ENCODE peak calls at places on chromosomes 13 and 19, in six cellular contexts. I is IMR-90, X is lower lobe of right lung, M is fibroblast of pulmonary artery, U is lung, S is breast epithelium. Z is an unnamed sample.

GRCh38 chr19:11578342-11579142 is 1.1 kb upstream of the ACP5 start:
- DNase-seq in I (no peak), X (peak; percentile 92), M (no peak), U (peak; percentile 72), S (no peak), Z (no peak)

GRCh38 chr13:20119960-20120359 is 40.9 kb downstream of the GJA3 start:
- DNase-seq in I (no peak), X (no peak), M (no peak), U (no peak), S (no peak), Z (no peak)

GRCh38 chr13:114043421-114044053 is 69.7 kb upstream of the C13orf46 start:
- DNase-seq in I (peak; percentile 95), X (peak; percentile 74), M (peak; percentile 84), U (no peak), S (no peak), Z (peak; percentile 69)

GRCh38 chr19:1777149-1777548 is 23.8 kb downstream of the ONECUT3 start:
- DNase-seq in I (no peak), X (no peak), M (no peak), U (no peak), S (no peak), Z (no peak)

GRCh38 chr19:18839465-18840287 is 7.9 kb downstream of the UPF1 start:
- DNase-seq in I (no peak), X (no peak), M (no peak), U (no peak), S (no peak), Z (peak; percentile 26)

GRCh38 chr19:48805452-48805851 is 5.4 kb downstream of the BCAT2 start:
- DNase-seq in I (no peak), X (no peak), M (no peak), U (no peak), S (no peak), Z (no peak)

GRCh38 chr13:38518328-38518727 is 168.5 kb upstream of the FREM2 start:
- DNase-seq in I (no peak), X (no peak), M (no peak), U (no peak), S (no peak), Z (no peak)

GRCh38 chr13:22012676-22013075 is 341.8 kb downstream of the FGF9 start:
- DNase-seq in I (no peak), X (no peak), M (no peak), U (no peak), S (no peak), Z (no peak)

GRCh38 chr13:109955598-109955997 is 169.2 kb upstream of the IRS2 start:
- DNase-seq in I (peak; percentile 53), X (no peak), M (peak; percentile 65), U (no peak), S (no peak), Z (peak; percentile 30)

GRCh38 chr13:39952244-39953233 is 297.1 kb downstream of the COG6 start:
- DNase-seq in I (peak; percentile 11), X (no peak), M (peak; percentile 70), U (no peak), S (no peak), Z (no peak)

GRCh38 chr19:40466219-40467006 is at the start of gene SPTBN4:
- DNase-seq in I (no peak), X (peak; percentile 75), M (no peak), U (peak; percentile 36), S (peak; percentile 65), Z (no peak)

GRCh38 chr13:113938246-113938645 is 35.6 kb downstream of the C13orf46 start:
- DNase-seq in I (no peak), X (no peak), M (no peak), U (no peak), S (no peak), Z (no peak)

GRCh38 chr19:39531834-39532232 is 819 bp downstream of the EID2B start:
- DNase-seq in I (no peak), X (no peak), M (no peak), U (no peak), S (peak; percentile 39), Z (no peak)

GRCh38 chr13:21894091-21894490 is 223.2 kb downstream of the FGF9 start:
- DNase-seq in I (no peak), X (no peak), M (no peak), U (no peak), S (no peak), Z (no peak)

GRCh38 chr19:40666803-40667438 is 23.5 kb downstream of the NUMBL start:
- DNase-seq in I (no peak), X (no peak), M (no peak), U (no peak), S (no peak), Z (no peak)

GRCh38 chr13:93942016-93942415 is 537.5 kb downstream of the DCT start:
- DNase-seq in I (peak; percentile 59), X (no peak), M (no peak), U (no peak), S (no peak), Z (no peak)

GRCh38 chr13:93947651-93948050 is 531.8 kb downstream of the DCT start:
- DNase-seq in I (no peak), X (no peak), M (no peak), U (no peak), S (no peak), Z (no peak)

GRCh38 chr13:93948523-93948922 is 531.0 kb downstream of the DCT start:
- DNase-seq in I (no peak), X (no peak), M (no peak), U (no peak), S (no peak), Z (no peak)

GRCh38 chr13:93941444-93941843 is 538.0 kb downstream of the DCT start:
- DNase-seq in I (no peak), X (no peak), M (no peak), U (no peak), S (no peak), Z (no peak)

DNA sequence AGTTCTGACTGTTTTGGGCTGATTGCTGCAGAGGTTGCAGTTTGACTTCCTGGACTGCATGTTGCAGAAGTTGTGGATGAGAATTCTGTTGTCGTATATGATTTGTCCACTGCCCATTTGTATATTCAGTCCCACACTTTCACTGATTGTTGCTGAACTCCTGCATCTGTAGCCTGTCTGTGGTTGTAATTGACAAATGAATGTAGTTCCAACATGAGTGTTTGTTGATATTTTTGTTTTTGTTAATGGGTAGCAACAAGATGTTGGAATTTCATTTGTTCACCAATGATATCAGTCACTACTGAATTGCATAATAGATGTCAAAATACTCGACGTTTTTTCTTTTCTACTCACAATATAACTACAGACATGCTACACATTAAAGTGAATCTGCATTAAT is 533.9 kb downstream of the DCT start:
- DNase-seq in I (no peak), X (no peak), M (no peak), U (no peak), S (no peak), Z (no peak)
- H3K4me3 ChIP-seq in I (no peak overlapping the region), X (no peak overlapping the region), M (no peak overlapping the region), U (no peak overlapping the region), S (no peak overlapping the region), Z (no peak overlapping the region)

GRCh38 chr19:55146078-55146647 is 2.8 kb downstream of the TNNT1 start:
- DNase-seq in I (no peak), X (no peak), M (peak; percentile 24), U (no peak), S (no peak), Z (no peak)
- TF ChIP-seq CTCF in I (peak; percentile 50), X (no peak), M (peak; percentile 54), U (no peak), S (no peak), Z (peak; percentile 36)

GRCh38 chr19:16603090-16603489 is 24.9 kb downstream of the MED26 start:
- DNase-seq in I (no peak), X (no peak), M (no peak), U (no peak), S (no peak), Z (peak; percentile 83)
- H3K4me3 ChIP-seq in I (no peak overlapping the region), X (no peak overlapping the region), M (no peak overlapping the region), U (no peak overlapping the region), S (no peak overlapping the region), Z (peak overlapping the region; percentile 13)

GRCh38 chr13:46274094-46274698 is 62.5 kb downstream of the LRRC63 start:
- DNase-seq in I (no peak), X (no peak), M (no peak), U (no peak), S (no peak), Z (no peak)
- TF ChIP-seq CTCF in I (no peak), X (no peak), M (no peak), U (no peak), S (no peak), Z (no peak)